ENCODE peak calls at places on chromosomes 6 and 20, in six cellular contexts. U is AG04449; B is heart right ventricle; F is CD8-positive, alpha-beta T cell; O is kidney; N is breast epithelium. Z is an unnamed sample.

GRCh38 chr6:24126586-24127192 is 674 bp downstream of the NRSN1 start:
- DNase-seq in U (no peak), B (peak; percentile 28), F (no peak), O (no peak), N (no peak), Z (peak; percentile 32)

GRCh38 chr6:2510341-2510740 is 240.4 kb downstream of the MYLK4 start:
- DNase-seq in U (no peak), B (no peak), F (no peak), O (no peak), N (no peak), Z (no peak)

GRCh38 chr20:15927893-15928650 is 645.2 kb downstream of the KIF16B start:
- DNase-seq in U (no peak), B (no peak), F (no peak), O (no peak), N (no peak), Z (no peak)

GRCh38 chr6:101070044-101070608 is 189.0 kb upstream of the ASCC3 start:
- DNase-seq in U (no peak), B (no peak), F (no peak), O (peak; percentile 52), N (no peak), Z (no peak)

GRCh38 chr6:169396554-169397163 is 143.0 kb upstream of the THBS2 start:
- DNase-seq in U (no peak), B (no peak), F (no peak), O (peak; percentile 51), N (no peak), Z (no peak)

GRCh38 chr20:667351-668034 is 8.1 kb downstream of the SCRT2 start:
- DNase-seq in U (no peak), B (peak; percentile 67), F (peak; percentile 24), O (peak; percentile 64), N (no peak), Z (no peak)

GRCh38 chr6:27584326-27584725 is 111.4 kb upstream of the ZNF184 start:
- DNase-seq in U (no peak), B (no peak), F (no peak), O (no peak), N (no peak), Z (no peak)

GRCh38 chr6:155275808-155276480 is 12.1 kb downstream of the CLDN20 start:
- DNase-seq in U (no peak), B (no peak), F (no peak), O (no peak), N (no peak), Z (no peak)

GRCh38 chr20:63509088-63509564 is 10.2 kb upstream of the EEF1A2 start:
- DNase-seq in U (no peak), B (no peak), F (no peak), O (peak; percentile 13), N (no peak), Z (no peak)

GRCh38 chr6:41452763-41453162 is 93.4 kb upstream of the FOXP4 start:
- DNase-seq in U (no peak), B (no peak), F (no peak), O (peak; percentile 4), N (no peak), Z (no peak)

GRCh38 chr6:32700391-32701040 is 34.1 kb upstream of the HLA-DQB1 start:
- DNase-seq in U (no peak), B (peak; percentile 58), F (no peak), O (no peak), N (no peak), Z (peak; percentile 9)

GRCh38 chr6:105711216-105711615 is 308.3 kb upstream of the PREP start:
- DNase-seq in U (no peak), B (no peak), F (no peak), O (no peak), N (no peak), Z (no peak)

GRCh38 chr20:35264755-35265154 is 13.2 kb downstream of the MMP24OS start:
- DNase-seq in U (no peak), B (no peak), F (no peak), O (no peak), N (no peak), Z (no peak)

GRCh38 chr6:161837854-161838253 is 564.0 kb upstream of the AGPAT4 start:
- DNase-seq in U (no peak), B (no peak), F (no peak), O (no peak), N (no peak), Z (no peak)

GRCh38 chr6:150207931-150208570 is 65.2 kb downstream of the PPP1R14C start:
- DNase-seq in U (no peak), B (no peak), F (no peak), O (no peak), N (no peak), Z (no peak)

GRCh38 chr6:157056275-157056674 is 267.0 kb downstream of the TMEM242 start:
- DNase-seq in U (no peak), B (no peak), F (no peak), O (no peak), N (no peak), Z (no peak)

GRCh38 chr6:169293196-169293595 is 39.5 kb upstream of the THBS2 start:
- DNase-seq in U (no peak), B (no peak), F (no peak), O (no peak), N (no peak), Z (no peak)

DNA sequence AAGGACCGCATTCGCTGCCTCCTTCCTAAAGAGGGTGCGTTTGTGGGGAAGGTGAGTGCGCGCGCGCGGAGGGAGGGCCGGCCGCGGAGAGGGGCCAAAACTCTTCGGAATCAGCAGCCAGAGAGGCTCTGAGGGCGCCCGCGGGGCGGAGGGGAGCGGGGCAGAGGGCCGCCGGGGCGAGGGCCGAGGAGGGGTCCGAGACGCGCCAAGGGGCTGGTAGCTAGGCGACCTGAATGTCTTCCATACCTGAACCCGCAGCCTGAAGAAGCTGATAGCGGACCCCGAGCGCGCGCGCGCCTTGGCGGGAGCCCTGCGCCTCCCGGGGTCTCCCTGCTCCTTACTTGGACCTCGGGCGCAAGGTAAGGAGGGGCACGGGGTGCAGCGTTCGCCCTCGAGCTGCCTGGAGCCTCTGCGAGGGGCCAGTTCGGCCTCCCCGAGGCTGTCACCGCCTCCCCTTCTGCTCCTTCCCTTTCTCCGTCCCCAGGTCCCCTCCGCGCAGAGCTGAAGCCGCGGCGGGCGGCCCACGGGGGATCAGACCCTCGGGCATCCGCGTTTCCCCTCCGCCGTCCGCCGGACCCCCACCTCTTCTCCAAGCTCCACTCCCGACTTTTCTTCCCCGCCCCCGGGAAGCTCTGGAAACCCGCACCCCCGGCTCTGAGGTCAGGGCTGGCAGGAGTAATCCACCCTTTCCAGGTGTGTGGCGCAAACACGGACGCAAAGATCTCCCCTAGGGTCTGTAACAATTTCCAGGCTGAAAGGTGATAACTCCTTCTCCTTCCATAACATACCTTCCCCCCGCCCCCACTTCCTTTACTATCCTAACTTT is 13.1 kb upstream of the DEK start:
- DNase-seq in U (no peak), B (no peak), F (no peak), O (no peak), N (no peak), Z (no peak)
- H3K4me3 ChIP-seq in U (peak overlapping the region; percentile 63), B (peak overlapping the region; percentile 16), F (no peak overlapping the region), O (no peak overlapping the region), N (peak overlapping the region; percentile 67), Z (peak overlapping the region; percentile 63)

GRCh38 chr20:62269871-62270270 is 31.6 kb downstream of the OSBPL2 start:
- DNase-seq in U (no peak), B (no peak), F (no peak), O (no peak), N (no peak), Z (no peak)
- TF ChIP-seq CTCF in U (no peak), B (no peak), F (no peak), O (no peak), N (no peak), Z (peak; percentile 17)

DNA sequence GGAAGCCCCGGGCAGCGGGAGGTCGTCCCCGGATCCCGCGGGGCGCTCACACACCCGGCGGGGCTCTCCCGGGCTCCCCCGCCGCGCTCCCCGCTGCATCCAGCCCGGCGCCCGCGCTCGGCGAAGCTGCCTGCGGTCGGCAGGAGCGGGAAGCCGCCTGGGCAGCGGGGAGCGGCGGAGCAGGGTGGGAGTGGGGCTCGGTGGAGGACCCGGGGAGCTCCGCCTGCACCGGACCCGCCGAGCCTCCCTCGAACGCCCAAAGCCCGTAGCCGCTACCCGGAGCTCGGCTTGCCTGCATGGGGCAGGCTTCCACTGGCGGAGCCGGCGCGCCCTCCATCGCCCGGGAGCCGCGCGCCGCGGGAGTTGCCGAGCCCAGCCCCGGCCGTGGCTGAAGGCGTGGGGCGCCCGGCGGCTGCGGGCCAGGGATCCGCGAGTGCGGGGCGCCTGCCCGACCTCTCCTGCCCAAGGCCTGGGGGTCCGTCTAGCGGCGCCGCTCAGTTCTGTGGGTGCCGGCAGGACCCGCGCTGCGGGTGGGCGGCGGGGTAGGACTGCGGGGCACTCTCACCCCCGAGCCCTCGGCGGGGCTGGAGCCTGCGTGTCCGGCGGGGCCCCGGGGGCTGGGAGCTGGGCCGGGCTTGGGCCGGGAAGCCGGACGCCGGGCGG is 671 bp downstream of the CDH4 start:
- DNase-seq in U (no peak), B (no peak), F (no peak), O (no peak), N (no peak), Z (no peak)
- H3K4me3 ChIP-seq in U (peak overlapping the region; percentile 53), B (peak overlapping the region; percentile 14), F (no peak overlapping the region), O (no peak overlapping the region), N (peak overlapping the region; percentile 68), Z (peak overlapping the region; percentile 32)

DNA sequence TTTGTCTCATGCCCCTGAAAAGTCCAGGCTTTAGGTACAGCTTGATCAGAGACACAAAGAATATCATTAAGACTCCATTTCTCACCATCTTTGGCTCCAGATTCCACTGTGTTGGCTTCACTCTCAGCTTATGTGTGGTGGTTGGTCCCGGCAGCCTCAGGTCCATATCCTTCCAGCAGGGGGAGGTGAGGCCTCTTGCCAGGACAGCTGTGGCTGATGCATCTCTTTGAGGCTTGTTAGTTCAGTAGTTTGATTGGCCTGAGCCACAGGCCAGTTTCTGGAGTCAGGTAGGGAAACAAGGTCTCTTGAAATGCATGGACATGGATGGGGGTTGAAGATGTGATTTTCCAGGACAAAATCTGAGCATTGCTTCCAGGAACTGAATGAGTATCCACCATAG is 62.4 kb downstream of the JAG1 start:
- DNase-seq in U (no peak), B (peak; percentile 70), F (no peak), O (peak; percentile 74), N (no peak), Z (no peak)
- TF ChIP-seq CTCF in U (peak; percentile 55), B (peak; percentile 54), F (no peak), O (peak; percentile 32), N (peak; percentile 19), Z (peak; percentile 65)

GRCh38 chr20:21706345-21707195 is 1.1 kb downstream of the PAX1 start:
- DNase-seq in U (no peak), B (no peak), F (no peak), O (peak; percentile 56), N (no peak), Z (no peak)
- H3K4me3 ChIP-seq in U (no peak overlapping the region), B (no peak overlapping the region), F (no peak overlapping the region), O (no peak overlapping the region), N (peak overlapping the region; percentile 46), Z (no peak overlapping the region)

GRCh38 chr6:30533460-30534294 is 22.6 kb downstream of the GNL1 start:
- DNase-seq in U (no peak), B (no peak), F (no peak), O (no peak), N (no peak), Z (no peak)

GRCh38 chr6:30530013-30530412 is 26.3 kb downstream of the GNL1 start:
- DNase-seq in U (no peak), B (no peak), F (no peak), O (no peak), N (no peak), Z (no peak)
- TF ChIP-seq CTCF in U (no peak), B (no peak), F (no peak), O (no peak), N (no peak), Z (no peak)